ENCODE peak calls at places on chromosomes 5 and 9, in four cellular contexts. T is esophagus squamous epithelium, N is bronchial epithelial cell, G is aorta. R is an unnamed sample. For H3K27me3, the result is how much of the 10 kb centered on the place peaks cover.

GRCh38 chr9:91945277-91946074 is 4.6 kb downstream of the ROR2 start:
- DNase-seq in N (no peak), T (no peak), G (no peak), R (no peak)

GRCh38 chr5:163565931-163566608 is 60.7 kb downstream of the MAT2B start:
- DNase-seq in G (peak), T (no peak), N (peak), R (no peak)

GRCh38 chr5:133934822-133935793 is 33.3 kb downstream of the C5orf15 start:
- DNase-seq in G (peak), T (no peak), N (no peak), R (no peak)

GRCh38 chr5:138273834-138274188 is 610 bp downstream of the GFRA3 start:
- DNase-seq in T (no peak), N (no peak), G (no peak), R (no peak)

GRCh38 chr5:120396186-120396585 is 67.9 kb upstream of the PRR16 start:
- DNase-seq in G (no peak), N (peak), T (no peak), R (no peak)

GRCh38 chr9:137428841-137429545 is 5.8 kb downstream of the NOXA1 start:
- DNase-seq in G (peak), T (no peak), N (no peak), R (no peak)

GRCh38 chr9:76396597-76396996 is 2.4 kb upstream of the RFK start:
- DNase-seq in N (no peak), G (no peak), T (no peak), R (no peak)

GRCh38 chr5:8691221-8691620 is 822.3 kb downstream of the MTRR start:
- DNase-seq in T (no peak), G (no peak), N (no peak), R (no peak)

GRCh38 chr9:112050544-112051475 is 124.3 kb downstream of the SUSD1 start:
- DNase-seq in G (no peak), N (peak), T (no peak), R (peak)

GRCh38 chr9:90727498-90727897 is 74.1 kb upstream of the SYK start:
- DNase-seq in G (no peak), T (no peak), N (no peak), R (no peak)

GRCh38 chr5:142627371-142628217 is 58.3 kb downstream of the FGF1 start:
- DNase-seq in T (no peak), N (peak), G (no peak), R (no peak)

GRCh38 chr5:99169309-99169708 is 240.5 kb upstream of the CHD1 start:
- DNase-seq in N (peak), T (no peak), G (no peak), R (no peak)

GRCh38 chr5:171821286-171821685 is 35.7 kb downstream of the SMIM23 start:
- DNase-seq in T (no peak), G (no peak), N (no peak), R (no peak)

GRCh38 chr5:160315968-160316367 is 3.6 kb upstream of the CCNJL start:
- DNase-seq in T (no peak), G (no peak), N (peak), R (no peak)

GRCh38 chr5:26487553-26487952 is 550.8 kb downstream of the CDH9 start:
- DNase-seq in T (no peak), G (no peak), N (no peak), R (no peak)

GRCh38 chr5:139453683-139454567 is 8.6 kb downstream of the ECSCR start:
- DNase-seq in N (no peak), G (peak), T (no peak), R (no peak)

GRCh38 chr5:11851965-11852745 is 52.1 kb downstream of the CTNND2 start:
- DNase-seq in T (no peak), N (no peak), G (no peak), R (no peak)

GRCh38 chr9:137000177-137000930 is 4.0 kb upstream of the CLIC3 start:
- DNase-seq in G (no peak), N (peak), T (no peak), R (no peak)

GRCh38 chr9:133855802-133856592 is 117.8 kb upstream of the SARDH start:
- DNase-seq in N (peak), G (no peak), T (no peak), R (peak)

GRCh38 chr5:34042302-34042701 is 711 bp downstream of the C1QTNF3 start:
- DNase-seq in T (no peak), N (no peak), G (no peak), R (peak)

GRCh38 chr5:80863708-80864107 is 96.5 kb upstream of the RASGRF2 start:
- DNase-seq in G (no peak), N (no peak), T (no peak), R (no peak)

GRCh38 chr5:105639068-105639467 is 2031.7 kb downstream of the EFNA5 start:
- DNase-seq in G (peak), N (no peak), T (no peak), R (peak)

GRCh38 chr9:38405841-38406240 is 13.3 kb downstream of the ALDH1B1 start:
- DNase-seq in G (no peak), N (no peak), T (no peak), R (no peak)

GRCh38 chr5:448061-448765 is 5.2 kb downstream of the EXOC3 start:
- DNase-seq in G (peak), N (no peak), T (no peak), R (peak)

GRCh38 chr9:36818242-36818938 is 215.7 kb downstream of the PAX5 start:
- DNase-seq in T (no peak), G (peak), N (no peak), R (no peak)

GRCh38 chr5:90144625-90145327 is 264.8 kb downstream of the CETN3 start:
- DNase-seq in N (peak), G (no peak), T (no peak), R (no peak)

GRCh38 chr5:20649966-20650365 is 662.0 kb upstream of the CDH18 start:
- DNase-seq in G (no peak), T (no peak), N (no peak), R (no peak)

GRCh38 chr5:77083088-77083487 is 4.0 kb downstream of the ZBED3 start:
- DNase-seq in N (no peak), T (no peak), G (no peak), R (no peak)

GRCh38 chr5:40356248-40356647 is 323.5 kb upstream of the PTGER4 start:
- DNase-seq in N (no peak), T (no peak), G (no peak), R (no peak)

GRCh38 chr5:131096774-131097695 is 68.0 kb downstream of the HINT1 start:
- DNase-seq in N (peak), T (no peak), G (no peak), R (no peak)

GRCh38 chr9:9612270-9612669 is 1000.5 kb downstream of the PTPRD start:
- DNase-seq in N (no peak), T (no peak), G (no peak), R (no peak)

GRCh38 chr9:9614607-9615006 is 998.2 kb downstream of the PTPRD start:
- DNase-seq in T (no peak), G (no peak), N (no peak), R (no peak)

GRCh38 chr9:9615086-9615485 is 997.7 kb downstream of the PTPRD start:
- DNase-seq in G (peak), T (no peak), N (no peak), R (no peak)

DNA sequence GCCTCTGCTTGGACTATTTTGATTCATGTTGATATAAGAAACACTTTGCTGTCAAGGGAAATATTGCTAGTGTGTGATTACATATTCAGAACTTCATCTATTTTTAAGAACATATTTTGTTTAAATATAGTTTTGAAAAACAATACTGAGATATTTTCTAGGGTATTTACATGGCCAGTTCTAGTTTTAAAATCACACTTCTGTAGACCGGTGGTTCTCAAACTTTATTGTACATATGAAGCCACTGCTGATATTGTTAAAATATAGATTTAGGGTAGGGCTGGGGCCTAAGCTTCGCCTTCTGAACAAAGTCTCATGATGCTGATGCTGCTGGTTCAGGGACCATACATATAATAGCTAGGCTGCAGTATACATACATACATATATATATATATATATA is 1000.0 kb downstream of the PTPRD start:
- DNase-seq in N (no peak), G (no peak), T (no peak), R (no peak)
- H3K4me3 ChIP-seq in N (no peak), G (no peak), T (no peak), R (no peak)

GRCh38 chr9:114140401-114140800 is 14.9 kb upstream of the COL27A1 start:
- DNase-seq in G (no peak), T (no peak), N (no peak), R (no peak)

GRCh38 chr9:114143214-114143613 is 12.1 kb upstream of the COL27A1 start:
- DNase-seq in T (no peak), G (no peak), N (no peak), R (no peak)

GRCh38 chr9:114140850-114141249 is 14.5 kb upstream of the COL27A1 start:
- DNase-seq in T (no peak), G (no peak), N (no peak), R (no peak)

GRCh38 chr9:114139061-114139460 is 16.3 kb upstream of the COL27A1 start:
- DNase-seq in G (no peak), T (no peak), N (no peak), R (no peak)

GRCh38 chr9:114141553-114142548 is 13.5 kb upstream of the COL27A1 start:
- DNase-seq in N (peak), T (no peak), G (no peak), R (peak)
- H3K27me3 ChIP-seq in N (under half), T (under half), G (under half), R (under half)

GRCh38 chr9:35490155-35490909 is 421 bp downstream of the RUSC2 start:
- DNase-seq in T (no peak), N (no peak), G (peak), R (no peak)

GRCh38 chr9:35487066-35487465 is 2.8 kb upstream of the RUSC2 start:
- DNase-seq in N (no peak), G (no peak), T (no peak), R (no peak)

GRCh38 chr9:35488019-35488418 is 1.9 kb upstream of the RUSC2 start:
- DNase-seq in N (no peak), G (no peak), T (no peak), R (no peak)

GRCh38 chr9:35489313-35490154 is at the start of gene RUSC2:
- DNase-seq in T (no peak), N (peak), G (peak), R (peak)

GRCh38 chr9:35488566-35489312 is 1.2 kb upstream of the RUSC2 start:
- DNase-seq in N (no peak), T (no peak), G (no peak), R (no peak)
- H3K4me3 ChIP-seq in N (peak), T (no peak), G (no peak), R (peak)

DNA sequence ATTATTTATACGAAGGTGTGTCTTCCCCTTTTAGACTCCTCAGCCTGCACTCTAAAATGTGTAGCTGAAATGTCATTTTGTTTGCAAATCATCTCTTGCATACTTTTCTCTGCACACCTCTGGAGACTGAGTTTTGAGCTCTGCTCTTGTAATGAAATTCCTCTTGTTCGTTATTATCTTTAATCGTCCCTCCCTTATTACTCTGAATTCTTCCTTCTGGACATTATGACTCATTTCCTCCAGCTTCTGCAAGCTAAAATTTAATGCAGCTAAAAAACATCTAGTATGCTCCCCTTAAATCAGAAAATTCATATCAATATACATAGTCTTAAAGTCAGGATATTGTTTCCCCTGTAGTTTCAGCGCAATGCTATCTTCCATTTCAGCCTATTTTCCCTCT is 13.5 kb downstream of the ISL1 start:
- DNase-seq in G (no peak), T (no peak), N (peak), R (no peak)
- H3K27me3 ChIP-seq in G (under half), T (under half), N (under half), R (under half)

DNA sequence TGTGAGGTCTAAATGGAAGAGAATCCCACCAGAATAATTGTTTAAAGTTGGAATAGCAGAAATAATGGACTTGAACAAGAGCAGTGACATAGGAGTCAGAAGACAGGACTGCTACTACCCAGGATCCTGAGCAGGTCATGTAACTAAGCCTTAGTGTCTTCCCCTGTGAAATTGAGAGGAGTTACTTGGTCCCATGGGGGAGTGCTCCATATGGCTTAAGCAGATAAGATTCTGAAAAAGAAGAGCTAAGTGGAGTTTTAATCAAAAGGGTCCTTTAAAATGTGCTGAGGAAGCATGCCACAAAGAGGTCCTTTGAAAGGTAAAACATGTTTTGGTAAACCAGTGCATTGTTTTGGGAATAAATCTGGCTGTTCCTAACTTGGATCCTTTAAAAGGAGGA is 5.5 kb downstream of the RCL1 start:
- DNase-seq in N (no peak), G (no peak), T (no peak), R (no peak)
- H3K4me3 ChIP-seq in N (no peak), G (no peak), T (no peak), R (no peak)

DNA sequence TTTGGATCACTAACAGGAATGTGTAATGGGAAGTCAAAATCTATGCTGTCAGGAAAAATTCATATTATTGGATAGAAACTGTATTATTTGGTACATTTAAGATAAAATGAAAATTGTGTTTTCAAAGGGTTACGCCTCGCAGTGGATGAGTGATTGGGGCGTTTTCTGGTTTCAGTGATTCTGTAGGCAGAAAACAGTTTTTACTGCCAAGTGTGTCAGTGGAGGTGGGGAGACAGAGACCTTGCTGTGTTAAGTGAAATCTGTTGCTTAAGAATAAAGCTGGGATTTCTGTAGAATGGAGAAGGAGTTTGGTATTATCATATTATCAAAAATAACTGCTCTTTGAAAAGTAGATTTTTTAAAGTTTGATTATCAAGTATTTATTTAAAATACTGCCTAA is 69.7 kb downstream of the GHR start:
- DNase-seq in T (no peak), N (no peak), G (no peak), R (no peak)
- H3K27me3 ChIP-seq in T (under half), N (under half), G (under half), R (under half)